ENCODE peak calls at places on chromosomes 5 and 9, in nine cellular contexts. One of them, this sample, is unnamed.

GRCh38 chr5:90014420-90014819 is 395.1 kb downstream of the CETN3 start:
- DNase-seq in sigmoid colon: no peak
- DNase-seq in bronchial epithelial cell: no peak
- DNase-seq in activated B cell treated with CpG ODN at 0.5 μM for 24 hours: no peak
- DNase-seq in tibial nerve: no peak
- DNase-seq in foreskin fibroblast: no peak
- DNase-seq in esophagus squamous epithelium: no peak
- DNase-seq in neural crest cell: no peak
- DNase-seq in lung: no peak
- DNase-seq in this sample: no peak

GRCh38 chr9:88801214-88801796 is 190.0 kb upstream of the S1PR3 start:
- DNase-seq in neural crest cell: no peak
- DNase-seq in activated B cell treated with CpG ODN at 0.5 μM for 24 hours: no peak
- DNase-seq in lung: no peak
- DNase-seq in foreskin fibroblast: no peak
- DNase-seq in bronchial epithelial cell: no peak
- DNase-seq in tibial nerve: no peak
- DNase-seq in esophagus squamous epithelium: no peak
- DNase-seq in sigmoid colon: no peak
- DNase-seq in this sample: no peak

GRCh38 chr5:172162348-172162747 is 25.7 kb downstream of the STK10 start:
- DNase-seq in tibial nerve: no peak
- DNase-seq in lung: no peak
- DNase-seq in activated B cell treated with CpG ODN at 0.5 μM for 24 hours: no peak
- DNase-seq in sigmoid colon: no peak
- DNase-seq in esophagus squamous epithelium: no peak
- DNase-seq in foreskin fibroblast: no peak
- DNase-seq in bronchial epithelial cell: no peak
- DNase-seq in neural crest cell: no peak
- DNase-seq in this sample: no peak

GRCh38 chr5:118956727-118957126 is 31.6 kb downstream of the DTWD2 start:
- DNase-seq in esophagus squamous epithelium: no peak
- DNase-seq in bronchial epithelial cell: peak; percentile 32
- DNase-seq in foreskin fibroblast: no peak
- DNase-seq in neural crest cell: no peak
- DNase-seq in sigmoid colon: no peak
- DNase-seq in tibial nerve: no peak
- DNase-seq in lung: no peak
- DNase-seq in activated B cell treated with CpG ODN at 0.5 μM for 24 hours: no peak
- DNase-seq in this sample: no peak

GRCh38 chr5:126938461-126938860 is 91.9 kb downstream of the MARCHF3 start:
- DNase-seq in esophagus squamous epithelium: no peak
- DNase-seq in foreskin fibroblast: peak; percentile 65
- DNase-seq in neural crest cell: no peak
- DNase-seq in bronchial epithelial cell: peak; percentile 86
- DNase-seq in activated B cell treated with CpG ODN at 0.5 μM for 24 hours: no peak
- DNase-seq in sigmoid colon: no peak
- DNase-seq in tibial nerve: no peak
- DNase-seq in lung: no peak
- DNase-seq in this sample: no peak

GRCh38 chr5:172603425-172603824 is 37.6 kb upstream of the NEURL1B start:
- DNase-seq in lung: no peak
- DNase-seq in sigmoid colon: peak; percentile 76
- DNase-seq in tibial nerve: no peak
- DNase-seq in foreskin fibroblast: peak; percentile 18
- DNase-seq in esophagus squamous epithelium: no peak
- DNase-seq in activated B cell treated with CpG ODN at 0.5 μM for 24 hours: no peak
- DNase-seq in neural crest cell: peak; percentile 31
- DNase-seq in bronchial epithelial cell: no peak
- DNase-seq in this sample: no peak

GRCh38 chr9:123039617-123040219 is 6.3 kb downstream of the GPR21 start:
- DNase-seq in activated B cell treated with CpG ODN at 0.5 μM for 24 hours: no peak
- DNase-seq in foreskin fibroblast: no peak
- DNase-seq in esophagus squamous epithelium: no peak
- DNase-seq in bronchial epithelial cell: no peak
- DNase-seq in sigmoid colon: no peak
- DNase-seq in neural crest cell: no peak
- DNase-seq in lung: no peak
- DNase-seq in tibial nerve: no peak
- DNase-seq in this sample: no peak

GRCh38 chr5:13731229-13731628 is 213.3 kb downstream of the DNAH5 start:
- DNase-seq in foreskin fibroblast: no peak
- DNase-seq in neural crest cell: no peak
- DNase-seq in sigmoid colon: no peak
- DNase-seq in tibial nerve: no peak
- DNase-seq in esophagus squamous epithelium: no peak
- DNase-seq in bronchial epithelial cell: peak; percentile 3
- DNase-seq in activated B cell treated with CpG ODN at 0.5 μM for 24 hours: no peak
- DNase-seq in lung: no peak
- DNase-seq in this sample: no peak

GRCh38 chr9:27572566-27572917 is 739 bp downstream of the C9orf72 start:
- DNase-seq in sigmoid colon: peak; percentile 81
- DNase-seq in bronchial epithelial cell: peak; percentile 78
- DNase-seq in activated B cell treated with CpG ODN at 0.5 μM for 24 hours: no peak
- DNase-seq in foreskin fibroblast: peak; percentile 45
- DNase-seq in neural crest cell: peak; percentile 8
- DNase-seq in lung: peak; percentile 62
- DNase-seq in esophagus squamous epithelium: peak; percentile 4
- DNase-seq in tibial nerve: no peak
- DNase-seq in this sample: no peak

GRCh38 chr9:122261469-122261881 is 3.2 kb downstream of the RBM18 start:
- DNase-seq in sigmoid colon: peak; percentile 84
- DNase-seq in lung: peak; percentile 75
- DNase-seq in foreskin fibroblast: peak; percentile 48
- DNase-seq in tibial nerve: peak; percentile 61
- DNase-seq in activated B cell treated with CpG ODN at 0.5 μM for 24 hours: no peak
- DNase-seq in esophagus squamous epithelium: no peak
- DNase-seq in bronchial epithelial cell: peak; percentile 42
- DNase-seq in neural crest cell: no peak
- DNase-seq in this sample: no peak

GRCh38 chr9:127734747-127735529 is at the start of gene TOR2A:
- DNase-seq in lung: peak; percentile 97
- DNase-seq in esophagus squamous epithelium: peak; percentile 69
- DNase-seq in bronchial epithelial cell: peak; percentile 88
- DNase-seq in activated B cell treated with CpG ODN at 0.5 μM for 24 hours: peak; percentile 96
- DNase-seq in foreskin fibroblast: peak; percentile 96
- DNase-seq in sigmoid colon: peak; percentile 99
- DNase-seq in tibial nerve: peak; percentile 93
- DNase-seq in neural crest cell: peak; percentile 99
- DNase-seq in this sample: peak; percentile 89

GRCh38 chr5:68137451-68138190 is 77.9 kb upstream of the PIK3R1 start:
- DNase-seq in activated B cell treated with CpG ODN at 0.5 μM for 24 hours: no peak
- DNase-seq in tibial nerve: no peak
- DNase-seq in esophagus squamous epithelium: no peak
- DNase-seq in bronchial epithelial cell: no peak
- DNase-seq in neural crest cell: no peak
- DNase-seq in foreskin fibroblast: peak; percentile 72
- DNase-seq in lung: no peak
- DNase-seq in sigmoid colon: no peak
- DNase-seq in this sample: no peak

GRCh38 chr5:95087819-95088317 is 197.0 kb downstream of the MCTP1 start:
- DNase-seq in bronchial epithelial cell: no peak
- DNase-seq in esophagus squamous epithelium: no peak
- DNase-seq in lung: no peak
- DNase-seq in foreskin fibroblast: peak; percentile 20
- DNase-seq in activated B cell treated with CpG ODN at 0.5 μM for 24 hours: no peak
- DNase-seq in sigmoid colon: no peak
- DNase-seq in tibial nerve: no peak
- DNase-seq in neural crest cell: no peak
- DNase-seq in this sample: no peak

GRCh38 chr5:158642852-158643251 is 456.9 kb downstream of the EBF1 start:
- DNase-seq in tibial nerve: no peak
- DNase-seq in activated B cell treated with CpG ODN at 0.5 μM for 24 hours: no peak
- DNase-seq in foreskin fibroblast: no peak
- DNase-seq in lung: no peak
- DNase-seq in sigmoid colon: no peak
- DNase-seq in esophagus squamous epithelium: no peak
- DNase-seq in neural crest cell: no peak
- DNase-seq in bronchial epithelial cell: no peak
- DNase-seq in this sample: no peak

GRCh38 chr5:65811004-65811403 is 89.0 kb downstream of the NLN start:
- DNase-seq in esophagus squamous epithelium: no peak
- DNase-seq in sigmoid colon: no peak
- DNase-seq in activated B cell treated with CpG ODN at 0.5 μM for 24 hours: no peak
- DNase-seq in bronchial epithelial cell: peak; percentile 87
- DNase-seq in lung: no peak
- DNase-seq in foreskin fibroblast: peak; percentile 59
- DNase-seq in neural crest cell: no peak
- DNase-seq in tibial nerve: no peak
- DNase-seq in this sample: no peak

GRCh38 chr5:60453186-60453976 is 246.6 kb downstream of the DEPDC1B start:
- DNase-seq in neural crest cell: no peak
- DNase-seq in lung: no peak
- DNase-seq in esophagus squamous epithelium: no peak
- DNase-seq in bronchial epithelial cell: peak; percentile 76
- DNase-seq in activated B cell treated with CpG ODN at 0.5 μM for 24 hours: no peak
- DNase-seq in foreskin fibroblast: no peak
- DNase-seq in tibial nerve: no peak
- DNase-seq in sigmoid colon: no peak
- DNase-seq in this sample: no peak

GRCh38 chr9:136088481-136088938 is 6.6 kb downstream of the NACC2 start:
- DNase-seq in sigmoid colon: no peak
- DNase-seq in lung: no peak
- DNase-seq in foreskin fibroblast: no peak
- DNase-seq in activated B cell treated with CpG ODN at 0.5 μM for 24 hours: no peak
- DNase-seq in neural crest cell: no peak
- DNase-seq in bronchial epithelial cell: no peak
- DNase-seq in esophagus squamous epithelium: no peak
- DNase-seq in tibial nerve: no peak
- DNase-seq in this sample: peak; percentile 22

GRCh38 chr9:114691046-114691955 is 9.3 kb upstream of the TEX48 start:
- DNase-seq in foreskin fibroblast: peak; percentile 85
- DNase-seq in lung: no peak
- DNase-seq in activated B cell treated with CpG ODN at 0.5 μM for 24 hours: no peak
- DNase-seq in tibial nerve: no peak
- DNase-seq in sigmoid colon: no peak
- DNase-seq in bronchial epithelial cell: peak; percentile 91
- DNase-seq in neural crest cell: no peak
- DNase-seq in esophagus squamous epithelium: no peak
- DNase-seq in this sample: no peak

DNA sequence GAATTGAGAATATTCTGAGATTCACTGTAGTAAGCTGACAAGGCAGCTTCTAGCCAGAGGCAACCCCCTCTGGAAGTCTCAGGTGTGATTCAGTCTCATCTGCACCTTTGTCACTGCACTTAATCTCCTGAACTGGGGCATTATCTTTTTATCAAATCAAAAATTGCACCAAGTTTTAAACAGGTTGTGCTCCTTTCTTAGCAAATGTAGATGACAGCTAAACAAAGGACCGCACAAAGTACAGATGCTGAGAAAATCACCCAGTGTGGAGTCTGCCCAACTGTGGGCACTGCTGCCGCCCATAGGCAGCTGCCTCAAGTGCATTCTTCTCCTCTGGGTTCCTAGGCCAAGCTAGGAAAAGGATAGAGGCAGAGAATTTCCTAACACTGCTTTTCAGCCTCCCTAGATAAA is 51.1 kb downstream of the STARD4 start:
- DNase-seq in foreskin fibroblast: no peak
- DNase-seq in sigmoid colon: no peak
- DNase-seq in neural crest cell: peak; percentile 6
- DNase-seq in bronchial epithelial cell: peak; percentile 20
- DNase-seq in lung: no peak
- DNase-seq in tibial nerve: no peak
- DNase-seq in activated B cell treated with CpG ODN at 0.5 μM for 24 hours: no peak
- DNase-seq in esophagus squamous epithelium: no peak
- DNase-seq in this sample: no peak
- TF ChIP-seq CTCF in foreskin fibroblast: peak; percentile 76
- TF ChIP-seq CTCF in sigmoid colon: no peak
- TF ChIP-seq CTCF in neural crest cell: peak; percentile 67
- TF ChIP-seq CTCF in bronchial epithelial cell: peak; percentile 67
- TF ChIP-seq CTCF in lung: no peak
- TF ChIP-seq CTCF in tibial nerve: no peak
- TF ChIP-seq CTCF in activated B cell treated with CpG ODN at 0.5 μM for 24 hours: no peak
- TF ChIP-seq CTCF in esophagus squamous epithelium: no peak
- TF ChIP-seq CTCF in this sample: peak; percentile 75

GRCh38 chr5:42648910-42649309 is 107.7 kb upstream of the CCDC152 start:
- DNase-seq in lung: no peak
- DNase-seq in esophagus squamous epithelium: no peak
- DNase-seq in sigmoid colon: no peak
- DNase-seq in activated B cell treated with CpG ODN at 0.5 μM for 24 hours: no peak
- DNase-seq in tibial nerve: no peak
- DNase-seq in neural crest cell: no peak
- DNase-seq in foreskin fibroblast: no peak
- DNase-seq in bronchial epithelial cell: no peak
- DNase-seq in this sample: no peak
- TF ChIP-seq CTCF in lung: no peak
- TF ChIP-seq CTCF in esophagus squamous epithelium: no peak
- TF ChIP-seq CTCF in sigmoid colon: no peak
- TF ChIP-seq CTCF in activated B cell treated with CpG ODN at 0.5 μM for 24 hours: no peak
- TF ChIP-seq CTCF in tibial nerve: no peak
- TF ChIP-seq CTCF in neural crest cell: no peak
- TF ChIP-seq CTCF in foreskin fibroblast: no peak
- TF ChIP-seq CTCF in bronchial epithelial cell: no peak
- TF ChIP-seq CTCF in this sample: no peak

GRCh38 chr5:155729684-155730059 is 597.3 kb upstream of the SGCD start:
- DNase-seq in sigmoid colon: no peak
- DNase-seq in lung: no peak
- DNase-seq in bronchial epithelial cell: no peak
- DNase-seq in foreskin fibroblast: no peak
- DNase-seq in neural crest cell: no peak
- DNase-seq in activated B cell treated with CpG ODN at 0.5 μM for 24 hours: no peak
- DNase-seq in esophagus squamous epithelium: no peak
- DNase-seq in tibial nerve: no peak
- DNase-seq in this sample: no peak

GRCh38 chr5:155727512-155728145 is 599.3 kb upstream of the SGCD start:
- DNase-seq in esophagus squamous epithelium: no peak
- DNase-seq in activated B cell treated with CpG ODN at 0.5 μM for 24 hours: no peak
- DNase-seq in bronchial epithelial cell: no peak
- DNase-seq in neural crest cell: peak; percentile 5
- DNase-seq in tibial nerve: no peak
- DNase-seq in lung: no peak
- DNase-seq in sigmoid colon: no peak
- DNase-seq in foreskin fibroblast: no peak
- DNase-seq in this sample: no peak

GRCh38 chr5:155728146-155728856 is 598.7 kb upstream of the SGCD start:
- DNase-seq in esophagus squamous epithelium: no peak
- DNase-seq in activated B cell treated with CpG ODN at 0.5 μM for 24 hours: no peak
- DNase-seq in sigmoid colon: peak; percentile 70
- DNase-seq in bronchial epithelial cell: peak; percentile 2
- DNase-seq in foreskin fibroblast: no peak
- DNase-seq in tibial nerve: no peak
- DNase-seq in neural crest cell: peak; percentile 41
- DNase-seq in lung: no peak
- DNase-seq in this sample: peak; percentile 47

GRCh38 chr5:155726267-155726666 is 600.7 kb upstream of the SGCD start:
- DNase-seq in sigmoid colon: no peak
- DNase-seq in tibial nerve: no peak
- DNase-seq in neural crest cell: peak; percentile 37
- DNase-seq in esophagus squamous epithelium: no peak
- DNase-seq in bronchial epithelial cell: peak; percentile 10
- DNase-seq in lung: no peak
- DNase-seq in activated B cell treated with CpG ODN at 0.5 μM for 24 hours: no peak
- DNase-seq in foreskin fibroblast: no peak
- DNase-seq in this sample: no peak

GRCh38 chr5:155728857-155729683 is 597.9 kb upstream of the SGCD start:
- DNase-seq in neural crest cell: no peak
- DNase-seq in sigmoid colon: no peak
- DNase-seq in activated B cell treated with CpG ODN at 0.5 μM for 24 hours: no peak
- DNase-seq in esophagus squamous epithelium: no peak
- DNase-seq in foreskin fibroblast: no peak
- DNase-seq in bronchial epithelial cell: no peak
- DNase-seq in lung: no peak
- DNase-seq in tibial nerve: no peak
- DNase-seq in this sample: peak; percentile 41
- TF ChIP-seq CTCF in neural crest cell: peak; percentile 21
- TF ChIP-seq CTCF in sigmoid colon: no peak
- TF ChIP-seq CTCF in activated B cell treated with CpG ODN at 0.5 μM for 24 hours: no peak
- TF ChIP-seq CTCF in esophagus squamous epithelium: no peak
- TF ChIP-seq CTCF in foreskin fibroblast: no peak
- TF ChIP-seq CTCF in bronchial epithelial cell: no peak
- TF ChIP-seq CTCF in lung: no peak
- TF ChIP-seq CTCF in tibial nerve: no peak
- TF ChIP-seq CTCF in this sample: peak; percentile 41

GRCh38 chr9:110256142-110256391 is 240 bp downstream of the TXN start:
- DNase-seq in sigmoid colon: no peak
- DNase-seq in activated B cell treated with CpG ODN at 0.5 μM for 24 hours: no peak
- DNase-seq in neural crest cell: no peak
- DNase-seq in lung: no peak
- DNase-seq in esophagus squamous epithelium: no peak
- DNase-seq in bronchial epithelial cell: no peak
- DNase-seq in tibial nerve: no peak
- DNase-seq in foreskin fibroblast: no peak
- DNase-seq in this sample: no peak
- TF ChIP-seq CTCF in sigmoid colon: no peak
- TF ChIP-seq CTCF in activated B cell treated with CpG ODN at 0.5 μM for 24 hours: no peak
- TF ChIP-seq CTCF in neural crest cell: no peak
- TF ChIP-seq CTCF in lung: no peak
- TF ChIP-seq CTCF in esophagus squamous epithelium: no peak
- TF ChIP-seq CTCF in bronchial epithelial cell: no peak
- TF ChIP-seq CTCF in tibial nerve: no peak
- TF ChIP-seq CTCF in foreskin fibroblast: no peak
- TF ChIP-seq CTCF in this sample: no peak